ENCODE peak calls at places on chromosomes 5 and 9, in eight cellular contexts. One of them, this sample, is unnamed.

GRCh38 chr9:27548055-27548741 is 18.6 kb upstream of the MOB3B start:
- DNase-seq in naive thymus-derived CD4-positive, alpha-beta T cell: no peak
- DNase-seq in HEK293T: peak; percentile 23
- DNase-seq in AG09309: no peak
- DNase-seq in activated CD8-positive, alpha-beta memory T cell treated with anti-CD3 and anti-CD28 coated beads for 1 hour: no peak
- DNase-seq in right lobe of liver: no peak
- DNase-seq in GDM1: no peak
- DNase-seq in stimulated activated CD8-positive, alpha-beta memory T cell treated with anti-CD3 and anti-CD28 coated beads, Interleukin-7, amount 100 ng/mL, for 24 hours: no peak
- DNase-seq in this sample: no peak

GRCh38 chr9:36873247-36873875 is 160.7 kb downstream of the PAX5 start:
- DNase-seq in naive thymus-derived CD4-positive, alpha-beta T cell: peak; percentile 37
- DNase-seq in HEK293T: peak; percentile 78
- DNase-seq in AG09309: peak; percentile 7
- DNase-seq in activated CD8-positive, alpha-beta memory T cell treated with anti-CD3 and anti-CD28 coated beads for 1 hour: peak; percentile 56
- DNase-seq in right lobe of liver: peak; percentile 74
- DNase-seq in GDM1: peak; percentile 22
- DNase-seq in stimulated activated CD8-positive, alpha-beta memory T cell treated with anti-CD3 and anti-CD28 coated beads, Interleukin-7, amount 100 ng/mL, for 24 hours: peak; percentile 58
- DNase-seq in this sample: peak; percentile 49

GRCh38 chr5:2550479-2550878 is 201.0 kb downstream of the IRX2 start:
- DNase-seq in naive thymus-derived CD4-positive, alpha-beta T cell: no peak
- DNase-seq in HEK293T: no peak
- DNase-seq in AG09309: no peak
- DNase-seq in activated CD8-positive, alpha-beta memory T cell treated with anti-CD3 and anti-CD28 coated beads for 1 hour: no peak
- DNase-seq in right lobe of liver: no peak
- DNase-seq in GDM1: no peak
- DNase-seq in stimulated activated CD8-positive, alpha-beta memory T cell treated with anti-CD3 and anti-CD28 coated beads, Interleukin-7, amount 100 ng/mL, for 24 hours: no peak
- DNase-seq in this sample: no peak

GRCh38 chr5:103465891-103466290 is 96.7 kb downstream of the NUDT12 start:
- DNase-seq in naive thymus-derived CD4-positive, alpha-beta T cell: no peak
- DNase-seq in HEK293T: no peak
- DNase-seq in AG09309: no peak
- DNase-seq in activated CD8-positive, alpha-beta memory T cell treated with anti-CD3 and anti-CD28 coated beads for 1 hour: no peak
- DNase-seq in right lobe of liver: no peak
- DNase-seq in GDM1: no peak
- DNase-seq in stimulated activated CD8-positive, alpha-beta memory T cell treated with anti-CD3 and anti-CD28 coated beads, Interleukin-7, amount 100 ng/mL, for 24 hours: no peak
- DNase-seq in this sample: no peak

GRCh38 chr5:118705931-118706330 is 282.4 kb downstream of the DTWD2 start:
- DNase-seq in naive thymus-derived CD4-positive, alpha-beta T cell: no peak
- DNase-seq in HEK293T: no peak
- DNase-seq in AG09309: no peak
- DNase-seq in activated CD8-positive, alpha-beta memory T cell treated with anti-CD3 and anti-CD28 coated beads for 1 hour: no peak
- DNase-seq in right lobe of liver: no peak
- DNase-seq in GDM1: no peak
- DNase-seq in stimulated activated CD8-positive, alpha-beta memory T cell treated with anti-CD3 and anti-CD28 coated beads, Interleukin-7, amount 100 ng/mL, for 24 hours: no peak
- DNase-seq in this sample: no peak

GRCh38 chr5:141557681-141558136 is 61.1 kb downstream of the DIAPH1 start:
- DNase-seq in naive thymus-derived CD4-positive, alpha-beta T cell: peak; percentile 52
- DNase-seq in HEK293T: peak; percentile 67
- DNase-seq in AG09309: peak; percentile 100
- DNase-seq in activated CD8-positive, alpha-beta memory T cell treated with anti-CD3 and anti-CD28 coated beads for 1 hour: peak; percentile 63
- DNase-seq in right lobe of liver: peak; percentile 75
- DNase-seq in GDM1: peak; percentile 46
- DNase-seq in stimulated activated CD8-positive, alpha-beta memory T cell treated with anti-CD3 and anti-CD28 coated beads, Interleukin-7, amount 100 ng/mL, for 24 hours: peak; percentile 71
- DNase-seq in this sample: no peak

GRCh38 chr5:82104872-82105271 is 133.0 kb downstream of the ATG10 start:
- DNase-seq in naive thymus-derived CD4-positive, alpha-beta T cell: peak; percentile 39
- DNase-seq in HEK293T: no peak
- DNase-seq in AG09309: no peak
- DNase-seq in activated CD8-positive, alpha-beta memory T cell treated with anti-CD3 and anti-CD28 coated beads for 1 hour: no peak
- DNase-seq in right lobe of liver: no peak
- DNase-seq in GDM1: no peak
- DNase-seq in stimulated activated CD8-positive, alpha-beta memory T cell treated with anti-CD3 and anti-CD28 coated beads, Interleukin-7, amount 100 ng/mL, for 24 hours: no peak
- DNase-seq in this sample: no peak

GRCh38 chr5:129904102-129904666 is at the start of gene CHSY3:
- DNase-seq in naive thymus-derived CD4-positive, alpha-beta T cell: no peak
- DNase-seq in HEK293T: peak; percentile 70
- DNase-seq in AG09309: no peak
- DNase-seq in activated CD8-positive, alpha-beta memory T cell treated with anti-CD3 and anti-CD28 coated beads for 1 hour: peak; percentile 5
- DNase-seq in right lobe of liver: peak; percentile 94
- DNase-seq in GDM1: no peak
- DNase-seq in stimulated activated CD8-positive, alpha-beta memory T cell treated with anti-CD3 and anti-CD28 coated beads, Interleukin-7, amount 100 ng/mL, for 24 hours: no peak
- DNase-seq in this sample: peak; percentile 2

GRCh38 chr5:111792659-111793058 is 35.7 kb upstream of the NREP start:
- DNase-seq in naive thymus-derived CD4-positive, alpha-beta T cell: no peak
- DNase-seq in HEK293T: no peak
- DNase-seq in AG09309: peak; percentile 47
- DNase-seq in activated CD8-positive, alpha-beta memory T cell treated with anti-CD3 and anti-CD28 coated beads for 1 hour: no peak
- DNase-seq in right lobe of liver: no peak
- DNase-seq in GDM1: no peak
- DNase-seq in stimulated activated CD8-positive, alpha-beta memory T cell treated with anti-CD3 and anti-CD28 coated beads, Interleukin-7, amount 100 ng/mL, for 24 hours: no peak
- DNase-seq in this sample: no peak

GRCh38 chr9:108934323-108934885 is at the start of gene ABITRAM:
- DNase-seq in naive thymus-derived CD4-positive, alpha-beta T cell: no peak
- DNase-seq in HEK293T: peak; percentile 92
- DNase-seq in AG09309: peak; percentile 39
- DNase-seq in activated CD8-positive, alpha-beta memory T cell treated with anti-CD3 and anti-CD28 coated beads for 1 hour: peak; percentile 70
- DNase-seq in right lobe of liver: peak; percentile 89
- DNase-seq in GDM1: peak; percentile 82
- DNase-seq in stimulated activated CD8-positive, alpha-beta memory T cell treated with anti-CD3 and anti-CD28 coated beads, Interleukin-7, amount 100 ng/mL, for 24 hours: peak; percentile 40
- DNase-seq in this sample: peak; percentile 62

This sample was measured in CMK.